ENCODE peak calls at places on chromosomes 5 and 9, in eight cellular contexts. O is esophagus squamous epithelium, F is endodermal cell, T is bronchial epithelial cell, A is OCI-LY7, G is transverse colon, Z is K562, W is Calu3. H is an unnamed sample.

GRCh38 chr5:120738568-120738967 is 274.5 kb downstream of the PRR16 start:
- DNase-seq in W (no peak), Z (no peak), G (no peak), F (no peak), T (no peak), O (no peak), A (no peak), H (no peak)

GRCh38 chr5:154406231-154406630 is 39.6 kb upstream of the SAP30L start:
- DNase-seq in Z (no peak), T (peak; percentile 40), O (no peak), W (no peak), G (no peak), A (no peak), F (no peak), H (no peak)

GRCh38 chr5:107673106-107673367 is 2.3 kb upstream of the EFNA5 start:
- DNase-seq in G (no peak), F (no peak), O (no peak), Z (no peak), W (no peak), T (no peak), A (peak; percentile 27), H (no peak)

GRCh38 chr9:7056237-7056636 is 298.5 kb downstream of the KDM4C start:
- DNase-seq in O (no peak), W (no peak), G (no peak), F (no peak), Z (no peak), A (no peak), T (no peak), H (no peak)

GRCh38 chr5:131630963-131631350 is 4.1 kb downstream of the RAPGEF6 start:
- DNase-seq in O (no peak), Z (no peak), A (no peak), F (no peak), W (no peak), T (peak; percentile 25), G (no peak), H (no peak)

GRCh38 chr5:177362871-177363507 is 5.3 kb downstream of the RGS14 start:
- DNase-seq in W (peak; percentile 69), F (peak; percentile 90), O (no peak), Z (peak; percentile 83), A (peak; percentile 48), T (peak; percentile 63), G (peak; percentile 81), H (peak; percentile 60)

GRCh38 chr5:74938250-74938649 is 72.1 kb upstream of the FAM169A start:
- DNase-seq in Z (no peak), O (no peak), G (no peak), T (no peak), A (no peak), W (no peak), F (no peak), H (no peak)

GRCh38 chr9:84371737-84372136 is 31.2 kb upstream of the SLC28A3 start:
- DNase-seq in G (no peak), A (no peak), O (no peak), F (no peak), Z (no peak), T (peak; percentile 90), W (peak; percentile 16), H (no peak)

GRCh38 chr5:160923927-160924705 is 72.1 kb upstream of the ATP10B start:
- DNase-seq in Z (no peak), W (peak; percentile 89), F (peak; percentile 86), O (no peak), A (no peak), G (peak; percentile 85), T (peak; percentile 84), H (no peak)

GRCh38 chr9:125961037-125961436 is 213.9 kb downstream of the PBX3 start:
- DNase-seq in A (no peak), W (no peak), F (no peak), T (no peak), G (no peak), Z (no peak), O (no peak), H (no peak)

GRCh38 chr9:93820667-93821306 is 134.4 kb downstream of the BARX1 start:
- DNase-seq in O (no peak), F (peak; percentile 74), A (no peak), Z (peak; percentile 37), G (no peak), W (peak; percentile 6), T (no peak), H (no peak)

GRCh38 chr9:134660407-134660806 is 18.8 kb downstream of the COL5A1 start:
- DNase-seq in W (no peak), Z (peak; percentile 65), G (no peak), F (peak; percentile 77), T (no peak), A (peak; percentile 17), O (no peak), H (no peak)

GRCh38 chr5:142645456-142645855 is 40.4 kb downstream of the FGF1 start:
- DNase-seq in Z (no peak), A (no peak), W (no peak), G (no peak), T (no peak), F (no peak), O (no peak), H (no peak)

GRCh38 chr5:61277190-61277589 is 54.9 kb upstream of the ZSWIM6 start:
- DNase-seq in O (no peak), T (no peak), G (no peak), F (peak; percentile 66), A (no peak), W (no peak), Z (no peak), H (no peak)

GRCh38 chr9:106085479-106085878 is 391.1 kb downstream of the TMEM38B start:
- DNase-seq in Z (no peak), G (no peak), O (no peak), T (no peak), W (no peak), A (no peak), F (no peak), H (no peak)

GRCh38 chr5:98424681-98425454 is 348.6 kb upstream of the RGMB start:
- DNase-seq in A (no peak), F (no peak), G (no peak), T (no peak), W (no peak), O (no peak), Z (no peak), H (no peak)

GRCh38 chr5:64836190-64836750 is 67.5 kb downstream of the CWC27 start:
- DNase-seq in F (no peak), O (no peak), W (no peak), G (no peak), A (no peak), Z (no peak), T (no peak), H (no peak)

GRCh38 chr9:5949103-5949699 is 58.5 kb downstream of the MLANA start:
- DNase-seq in W (no peak), A (no peak), G (no peak), O (no peak), F (no peak), T (peak; percentile 60), Z (no peak), H (no peak)

DNA sequence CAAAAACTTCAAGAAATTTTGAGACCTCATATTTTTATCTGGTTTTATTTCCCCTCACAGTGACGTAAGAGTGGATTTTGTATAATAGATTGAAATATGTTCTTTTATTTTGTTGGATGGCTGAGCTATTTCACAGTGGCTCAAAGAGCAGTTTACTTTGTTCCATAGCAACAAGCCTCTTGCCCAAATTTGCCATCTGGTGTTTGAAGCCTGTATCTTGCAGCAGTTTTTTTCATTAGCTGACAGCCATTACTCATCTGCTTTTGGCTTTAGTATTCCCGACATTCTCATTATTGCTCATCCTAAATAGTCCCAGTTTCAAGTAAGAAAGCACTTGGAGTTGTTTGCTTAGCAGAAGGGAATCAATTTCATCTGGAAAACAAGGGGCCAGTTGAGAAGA is 36.3 kb downstream of the GDA start:
- DNase-seq in Z (no peak), T (peak; percentile 40), G (no peak), A (no peak), F (no peak), W (no peak), O (no peak), H (no peak)
- TF ChIP-seq CTCF in Z (no peak), T (no peak), G (no peak), A (no peak), F (no peak), W (no peak), O (no peak), H (no peak)

DNA sequence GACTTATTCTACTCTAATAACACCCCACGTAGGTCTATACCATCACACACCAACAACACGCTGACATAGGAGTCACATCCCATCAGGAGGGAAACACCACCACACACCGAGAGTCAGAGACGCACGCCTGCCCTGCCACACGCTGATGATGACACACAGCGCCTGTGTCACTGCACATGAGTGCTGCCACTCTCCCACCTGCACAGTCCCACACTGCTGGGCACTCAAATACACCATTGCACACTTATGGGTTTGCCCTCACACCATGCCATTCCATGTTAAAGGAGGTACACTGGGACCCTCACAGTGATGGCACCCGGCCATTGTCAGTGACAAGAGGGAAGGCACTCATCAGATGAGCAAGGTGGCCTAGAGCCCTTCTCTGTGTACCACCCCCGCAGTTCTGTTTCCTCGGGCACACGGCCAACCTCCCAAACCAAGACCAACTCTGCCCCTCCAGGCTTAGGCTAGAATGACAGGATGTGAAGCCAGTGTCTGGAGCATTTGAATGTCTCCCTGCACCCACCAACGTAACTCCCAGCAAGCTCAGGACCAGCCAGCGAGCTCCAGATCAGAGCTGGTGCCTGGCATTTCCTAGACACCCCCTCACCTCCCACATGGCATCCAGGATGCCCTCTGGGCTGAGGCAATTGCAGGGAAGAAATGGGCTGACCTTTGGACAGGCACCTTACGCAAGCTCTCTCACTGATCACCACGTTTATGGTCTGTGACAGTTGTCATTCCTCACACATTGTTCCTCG is 3.6 kb upstream of the CPLX2 start:
- DNase-seq in G (peak; percentile 58), A (peak; percentile 5), O (no peak), W (peak; percentile 32), F (peak; percentile 85), Z (peak; percentile 40), T (no peak), H (no peak)
- TF ChIP-seq CTCF in G (no peak), A (peak; percentile 51), O (no peak), W (no peak), F (peak; percentile 68), Z (peak; percentile 37), T (no peak), H (no peak)

DNA sequence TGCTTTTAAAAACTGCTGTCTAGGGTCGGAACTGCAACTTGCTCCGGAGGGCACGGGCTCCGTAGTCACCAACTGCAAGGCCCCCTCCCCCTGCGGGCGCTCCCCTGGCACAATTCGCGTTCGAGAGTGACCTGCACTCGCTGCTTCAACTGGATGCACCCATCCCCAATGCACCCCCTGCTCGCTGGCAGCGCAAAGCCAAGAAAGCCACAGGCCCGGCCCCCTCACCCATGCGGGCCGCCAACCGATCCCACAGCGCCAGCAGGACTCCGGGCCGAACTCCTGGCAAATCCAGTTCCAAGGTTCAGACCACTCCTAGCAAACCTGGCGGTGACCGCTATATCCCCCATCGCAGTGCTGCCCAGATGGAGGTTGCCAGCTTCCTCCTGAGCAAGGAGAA is 64.2 kb upstream of the GAS1 start:
- DNase-seq in W (no peak), O (no peak), A (no peak), F (no peak), T (no peak), Z (no peak), G (no peak), H (no peak)
- TF ChIP-seq CTCF in W (no peak), O (no peak), A (no peak), F (no peak), T (no peak), Z (no peak), G (no peak), H (no peak)

DNA sequence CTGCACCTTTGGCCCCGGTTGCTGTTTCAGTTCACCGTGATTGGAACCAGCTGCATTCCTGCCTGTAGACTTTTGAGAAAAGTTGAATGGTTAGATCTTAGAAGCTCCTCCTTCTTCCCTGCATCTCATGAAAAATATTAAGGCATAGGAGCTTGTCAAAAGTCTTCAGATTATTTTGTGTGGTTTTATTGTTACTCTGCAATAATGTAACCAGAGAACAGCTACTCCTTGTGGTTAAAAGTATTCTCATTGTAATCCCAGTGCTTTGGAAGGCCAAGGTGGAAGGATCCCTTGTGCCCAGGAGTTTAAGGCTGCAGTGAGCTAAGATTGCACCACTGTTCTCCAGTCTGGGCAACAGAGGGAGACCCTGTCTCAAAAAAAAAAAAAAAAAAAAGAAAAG is 3.3 kb upstream of the SLC2A8 start:
- DNase-seq in G (no peak), O (no peak), F (no peak), Z (no peak), T (no peak), W (no peak), A (no peak), H (no peak)
- TF ChIP-seq CTCF in G (no peak), O (no peak), F (peak; percentile 48), Z (no peak), T (no peak), W (no peak), A (peak; percentile 16), H (no peak)